ENCODE peak calls at places on chromosomes 1 and 21, in four cellular contexts. G is fibroblast of pulmonary artery, Q is esophagus squamous epithelium, B is lower leg skin. X is an unnamed sample.
A peak's percentile ranks its signal among the peaks of the same experiment; 100 is the strongest.

GRCh38 chr1:94653454-94653853 is 111.9 kb upstream of the F3 start:
- DNase-seq in G (no peak), Q (no peak), B (no peak), X (no peak)

GRCh38 chr1:226411619-226412018 is 3.7 kb upstream of the PARP1 start:
- DNase-seq in Q (no peak), B (no peak), G (no peak), X (no peak)

GRCh38 chr1:58000821-58001220 is 545.7 kb downstream of the OMA1 start:
- DNase-seq in B (no peak), G (no peak), Q (no peak), X (no peak)

GRCh38 chr1:111471012-111471411 is 2.8 kb upstream of the C1orf162 start:
- DNase-seq in G (no peak), Q (peak; percentile 41), B (no peak), X (no peak)

GRCh38 chr21:46097826-46098286 is at the start of gene COL6A2:
- DNase-seq in B (peak; percentile 92), G (peak; percentile 63), Q (no peak), X (peak; percentile 72)

GRCh38 chr1:95699274-95699953 is 465.4 kb downstream of the RWDD3 start:
- DNase-seq in G (no peak), Q (no peak), B (no peak), X (no peak)

GRCh38 chr1:45685308-45686080 is 839 bp downstream of the GPBP1L1 start:
- DNase-seq in B (no peak), G (no peak), Q (no peak), X (peak; percentile 16)

GRCh38 chr21:30072496-30072895 is 94.1 kb downstream of the CLDN17 start:
- DNase-seq in Q (no peak), B (no peak), G (peak; percentile 44), X (peak; percentile 52)

GRCh38 chr1:161934278-161934608 is 89.4 kb downstream of the OLFML2B start:
- DNase-seq in Q (no peak), G (no peak), B (no peak), X (no peak)
- H3K4me3 ChIP-seq in Q (no peak overlapping the region), G (no peak overlapping the region), B (no peak overlapping the region), X (no peak overlapping the region)

GRCh38 chr1:53639251-53639721 is 99.7 kb downstream of the GLIS1 start:
- DNase-seq in B (peak; percentile 76), Q (no peak), G (no peak), X (peak; percentile 61)
- TF ChIP-seq CTCF in B (no peak), Q (no peak), G (no peak), X (no peak)

DNA sequence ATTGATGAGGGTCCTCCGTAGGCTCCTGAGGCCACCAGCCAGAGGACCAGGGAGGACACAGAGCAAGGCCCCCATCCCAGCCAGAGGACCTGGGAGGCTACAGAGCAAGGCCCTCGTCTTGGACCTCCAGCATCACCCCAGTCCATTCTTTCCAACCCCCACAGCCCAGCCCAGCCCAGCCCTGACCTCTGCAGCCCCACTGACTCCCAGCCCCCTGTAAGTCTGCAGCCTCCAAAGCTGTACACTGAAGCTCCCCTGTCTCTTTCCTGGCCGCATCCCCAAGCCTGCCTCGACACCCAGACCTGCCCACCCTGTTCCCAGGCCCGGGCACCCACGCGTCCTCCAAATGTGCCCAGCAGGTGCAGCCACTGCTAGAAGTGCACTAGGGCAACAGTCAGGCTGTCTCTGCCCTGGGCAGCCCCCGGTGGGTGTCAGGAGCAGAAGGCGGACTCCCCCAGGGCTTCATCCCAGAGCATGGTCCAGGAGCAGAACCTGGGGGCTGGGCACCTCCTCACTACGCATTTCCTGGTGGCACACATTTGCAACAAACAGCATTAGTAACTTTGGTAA is 2.1 kb downstream of the DVL1 start:
- DNase-seq in Q (no peak), B (no peak), G (no peak), X (no peak)
- H3K4me3 ChIP-seq in Q (peak overlapping the region; percentile 62), B (no peak overlapping the region), G (peak overlapping the region; percentile 66), X (peak overlapping the region; percentile 75)

DNA sequence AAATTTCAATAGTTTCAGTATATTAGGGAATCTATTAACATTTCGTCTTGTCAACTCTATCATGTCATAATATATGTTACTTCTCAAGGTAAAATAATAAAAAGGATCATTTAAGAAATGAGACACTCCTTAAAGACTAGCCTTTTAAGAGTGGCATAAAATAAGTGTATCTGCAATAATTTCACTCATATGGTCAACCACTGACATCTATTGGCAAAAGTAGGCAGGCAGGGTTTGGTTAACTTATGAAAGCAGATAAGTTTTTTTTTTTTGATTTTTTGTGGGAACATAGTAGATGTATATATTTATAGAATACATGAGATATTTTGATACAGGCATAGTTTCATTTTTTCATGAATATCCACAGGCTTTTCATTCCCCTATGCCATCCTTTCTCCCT is 5.5 kb upstream of the RGS21 start:
- DNase-seq in Q (no peak), B (no peak), G (peak; percentile 86), X (peak; percentile 51)
- TF ChIP-seq CTCF in Q (no peak), B (no peak), G (peak; percentile 87), X (peak; percentile 57)

GRCh38 chr1:53196485-53197271 is at the start of gene CPT2:
- DNase-seq in G (peak; percentile 92), B (peak; percentile 98), Q (peak; percentile 75), X (peak; percentile 88)
- H3K4me3 ChIP-seq in G (peak within 1 kb of the TSS; percentile 84), B (peak within 1 kb of the TSS; percentile 93), Q (peak within 1 kb of the TSS; percentile 68), X (peak within 1 kb of the TSS; percentile 76)

GRCh38 chr1:245798367-245798747 is 643.6 kb downstream of the KIF26B start:
- DNase-seq in Q (no peak), G (no peak), B (no peak), X (no peak)

GRCh38 chr1:245800901-245801605 is 646.3 kb downstream of the KIF26B start:
- DNase-seq in G (no peak), B (no peak), Q (no peak), X (no peak)

GRCh38 chr1:245802941-245803665 is 648.3 kb downstream of the KIF26B start:
- DNase-seq in B (no peak), G (no peak), Q (no peak), X (no peak)

GRCh38 chr1:245803666-245804037 is 648.9 kb downstream of the KIF26B start:
- DNase-seq in Q (no peak), B (no peak), G (no peak), X (no peak)

DNA sequence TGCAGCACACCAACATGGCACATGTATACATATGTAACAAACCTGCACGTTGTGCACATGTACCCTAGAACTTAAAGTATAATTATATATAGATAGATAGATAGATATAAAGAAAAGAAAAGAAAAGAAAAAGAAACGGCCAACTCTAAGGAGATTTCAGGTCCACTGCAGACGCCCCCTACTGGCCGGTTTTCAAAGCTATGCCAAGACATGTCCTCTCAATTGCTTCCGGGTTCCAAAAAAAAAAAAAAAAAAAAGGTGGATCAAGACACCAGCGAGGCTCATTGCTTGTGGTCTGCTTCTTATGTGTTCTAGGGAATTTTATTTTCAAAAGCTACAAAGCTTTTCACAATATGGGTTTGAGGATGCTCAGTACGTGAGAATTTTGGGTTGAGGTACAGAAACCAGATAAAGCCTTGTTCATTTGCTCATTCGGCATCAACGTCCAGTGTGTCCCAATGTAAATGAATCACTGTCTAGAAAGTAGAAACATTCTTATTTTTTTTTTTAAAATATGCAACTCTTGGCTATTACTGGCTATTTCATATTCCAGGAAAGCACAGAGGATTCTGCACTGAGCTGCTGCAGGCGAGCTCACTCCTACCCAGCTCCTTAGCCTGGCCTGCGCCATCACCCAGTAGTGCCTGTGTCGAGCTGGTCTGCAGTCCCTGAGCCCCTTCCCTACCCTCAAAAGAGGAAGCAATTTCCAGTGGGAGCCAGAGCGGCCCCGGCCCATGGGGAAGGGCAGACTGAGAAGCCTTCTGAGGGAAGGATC is 643.0 kb downstream of the KIF26B start:
- DNase-seq in G (peak; percentile 27), B (no peak), Q (no peak), X (peak; percentile 37)
- TF ChIP-seq CTCF in G (peak; percentile 46), B (no peak), Q (no peak), X (peak; percentile 46)

GRCh38 chr1:47440052-47440848 is 2.4 kb downstream of the FOXD2 start:
- DNase-seq in G (no peak), Q (no peak), B (no peak), X (no peak)

GRCh38 chr1:47440849-47441170 is 3.0 kb downstream of the FOXD2 start:
- DNase-seq in Q (no peak), B (no peak), G (no peak), X (no peak)

GRCh38 chr1:47438321-47439150 is 692 bp downstream of the FOXD2 start:
- DNase-seq in B (peak; percentile 87), Q (no peak), G (no peak), X (no peak)

GRCh38 chr1:47437518-47438320 is at the start of gene FOXD2:
- DNase-seq in Q (no peak), B (peak; percentile 96), G (peak; percentile 74), X (peak; percentile 68)

GRCh38 chr1:47439151-47440051 is 1.6 kb downstream of the FOXD2 start:
- DNase-seq in B (peak; percentile 84), G (no peak), Q (no peak), X (no peak)
- H3K4me3 ChIP-seq in B (no peak overlapping the region), G (no peak overlapping the region), Q (no peak overlapping the region), X (no peak overlapping the region)

GRCh38 chr1:168615965-168616364 is 39.6 kb downstream of the XCL1 start:
- DNase-seq in Q (no peak), B (no peak), G (no peak), X (no peak)

GRCh38 chr1:168610111-168610510 is 33.7 kb downstream of the XCL1 start:
- DNase-seq in B (no peak), Q (no peak), G (no peak), X (no peak)

GRCh38 chr1:168613038-168613451 is 36.6 kb downstream of the XCL1 start:
- DNase-seq in Q (no peak), B (no peak), G (no peak), X (no peak)

GRCh38 chr1:168618351-168618750 is 41.9 kb downstream of the XCL1 start:
- DNase-seq in G (no peak), B (no peak), Q (no peak), X (no peak)

DNA sequence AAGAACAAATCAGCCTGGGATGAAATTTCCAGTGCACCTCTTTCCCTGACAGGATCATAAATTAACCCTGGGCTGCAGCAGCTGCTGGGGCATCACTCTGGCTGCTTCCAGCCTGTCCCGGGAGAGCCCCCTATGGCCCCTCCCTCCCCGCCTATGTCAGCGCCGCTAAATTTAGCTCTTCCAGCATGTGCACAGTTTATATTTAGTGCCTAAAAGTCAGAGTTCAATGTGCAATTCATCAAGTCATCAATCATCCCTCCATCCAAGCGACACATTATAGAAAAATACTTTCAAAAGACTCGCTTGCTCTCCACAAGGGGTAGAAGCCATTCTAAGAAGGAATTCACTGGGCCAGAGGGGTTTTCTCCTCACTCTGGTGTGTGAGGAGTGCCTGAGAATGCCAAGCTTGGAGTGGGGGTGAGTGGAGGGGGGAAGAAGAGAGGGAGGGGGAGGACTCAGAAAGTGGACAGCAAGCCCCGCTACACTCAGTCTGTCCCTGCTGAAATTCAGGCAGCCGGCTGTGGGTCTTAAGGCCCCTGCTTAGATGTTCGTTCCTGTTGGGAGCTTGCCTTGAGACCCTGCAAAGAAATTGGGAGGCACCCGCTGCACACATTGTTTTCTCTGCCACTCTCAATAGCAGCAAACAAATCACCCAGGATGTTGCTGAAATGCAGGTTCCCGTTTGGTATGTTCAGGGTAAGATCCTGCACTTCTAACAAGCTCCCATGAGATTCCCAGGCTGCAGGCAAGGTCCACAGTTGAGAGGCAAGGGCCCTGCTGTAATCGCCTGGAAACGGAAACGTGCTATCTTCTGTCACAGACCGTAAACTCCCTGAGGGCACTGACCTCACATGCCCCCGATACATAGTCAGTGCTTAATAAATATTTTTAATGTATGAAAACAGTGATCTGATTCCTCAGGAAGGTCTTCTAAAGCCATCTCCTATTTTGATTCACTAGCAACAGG is 37.6 kb downstream of the XCL1 start:
- DNase-seq in Q (no peak), B (no peak), G (no peak), X (peak; percentile 68)
- TF ChIP-seq CTCF in Q (no peak), B (no peak), G (no peak), X (no peak)

X was measured in fibroblast of mammary gland.